ENCODE peak calls at places on chromosome 20, in ten cellular contexts. W, X, F, R, B, D, N, O, Z and G are unnamed samples.

GRCh38 chr20:20228351-20228750 is 139.6 kb upstream of the INSM1 start:
- DNase-seq in W (no peak), X (no peak), F (no peak), R (no peak), B (no peak), D (no peak), N (no peak), O (no peak), Z (no peak), G (no peak)

GRCh38 chr20:34055290-34055689 is 56.8 kb downstream of the EIF2S2 start:
- DNase-seq in W (no peak), X (no peak), F (no peak), R (peak), B (no peak), D (no peak), N (no peak), O (no peak), Z (no peak), G (no peak)

GRCh38 chr20:58209652-58210397 is 18.6 kb downstream of the ANKRD60 start:
- DNase-seq in W (peak), X (peak), F (peak), R (peak), B (peak), D (peak), N (peak), O (peak), Z (peak), G (peak)

GRCh38 chr20:60249436-60249835 is 291.2 kb downstream of the CDH26 start:
- DNase-seq in W (no peak), X (peak), F (no peak), R (peak), B (no peak), D (peak), N (no peak), O (peak), Z (no peak), G (peak)

GRCh38 chr20:47741669-47742345 is 43.5 kb downstream of the SULF2 start:
- DNase-seq in W (peak), X (no peak), F (no peak), R (no peak), B (no peak), D (no peak), N (no peak), O (no peak), Z (peak), G (no peak)

GRCh38 chr20:57230247-57230646 is 36.2 kb downstream of the BMP7 start:
- DNase-seq in W (no peak), X (no peak), F (no peak), R (no peak), B (no peak), D (no peak), N (no peak), O (no peak), Z (no peak), G (no peak)

GRCh38 chr20:55205684-55206083 is 730.3 kb downstream of the DOK5 start:
- DNase-seq in W (no peak), X (no peak), F (no peak), R (no peak), B (no peak), D (no peak), N (no peak), O (peak), Z (no peak), G (no peak)

GRCh38 chr20:237918-238317 is 10.9 kb downstream of the DEFB129 start:
- DNase-seq in W (no peak), X (no peak), F (no peak), R (no peak), B (no peak), D (no peak), N (no peak), O (no peak), Z (no peak), G (no peak)

GRCh38 chr20:17295991-17296390 is 69.2 kb downstream of the PCSK2 start:
- DNase-seq in W (no peak), X (no peak), F (no peak), R (no peak), B (no peak), D (no peak), N (no peak), O (no peak), Z (peak), G (no peak)

GRCh38 chr20:5056801-5057599 is 55.7 kb upstream of the SLC23A2 start:
- DNase-seq in W (no peak), X (peak), F (peak), R (peak), B (no peak), D (peak), N (no peak), O (peak), Z (peak), G (no peak)

GRCh38 chr20:49510562-49511117 is 28.2 kb upstream of the KCNB1 start:
- DNase-seq in W (no peak), X (peak), F (no peak), R (peak), B (peak), D (peak), N (no peak), O (no peak), Z (no peak), G (peak)

GRCh38 chr20:57938158-57939108 is 228.6 kb upstream of the PMEPA1 start:
- DNase-seq in W (no peak), X (no peak), F (no peak), R (peak), B (no peak), D (no peak), N (no peak), O (no peak), Z (peak), G (no peak)

GRCh38 chr20:22802296-22802695 is 217.9 kb upstream of the FOXA2 start:
- DNase-seq in W (no peak), X (no peak), F (no peak), R (no peak), B (no peak), D (no peak), N (no peak), O (peak), Z (peak), G (no peak)

GRCh38 chr20:1894471-1894950 is 696 bp upstream of the SIRPA start:
- DNase-seq in W (no peak), X (no peak), F (peak), R (peak), B (peak), D (peak), N (no peak), O (no peak), Z (peak), G (no peak)

GRCh38 chr20:34201531-34201930 is 39.7 kb upstream of the ASIP start:
- DNase-seq in W (no peak), X (no peak), F (no peak), R (no peak), B (no peak), D (no peak), N (no peak), O (no peak), Z (peak), G (no peak)

GRCh38 chr20:36585410-36586125 is 12.2 kb downstream of the TGIF2 start:
- DNase-seq in W (no peak), X (peak), F (peak), R (peak), B (no peak), D (no peak), N (no peak), O (peak), Z (peak), G (peak)

GRCh38 chr20:50267041-50267865 is 76.6 kb downstream of the CEBPB start:
- DNase-seq in W (no peak), X (peak), F (peak), R (peak), B (no peak), D (no peak), N (no peak), O (peak), Z (peak), G (no peak)

GRCh38 chr20:62370115-62370806 is 3.1 kb upstream of the LAMA5 start:
- DNase-seq in W (no peak), X (peak), F (no peak), R (peak), B (no peak), D (peak), N (no peak), O (no peak), Z (no peak), G (peak)

GRCh38 chr20:63697868-63698545 is 1.6 kb downstream of the TNFRSF6B start:
- DNase-seq in W (no peak), X (no peak), F (no peak), R (no peak), B (no peak), D (no peak), N (no peak), O (no peak), Z (no peak), G (no peak)

GRCh38 chr20:62860924-62861691 is 514 bp downstream of the TCFL5 start:
- DNase-seq in W (no peak), X (peak), F (no peak), R (no peak), B (no peak), D (no peak), N (no peak), O (no peak), Z (peak), G (no peak)

GRCh38 chr20:63957004-63957689 is 931 bp upstream of the UCKL1 start:
- DNase-seq in W (peak), X (peak), F (peak), R (peak), B (peak), D (peak), N (no peak), O (peak), Z (peak), G (no peak)

GRCh38 chr20:47113362-47114118 is 218.9 kb downstream of the EYA2 start:
- DNase-seq in W (no peak), X (peak), F (no peak), R (no peak), B (no peak), D (no peak), N (no peak), O (no peak), Z (no peak), G (no peak)

GRCh38 chr20:145877-146276 is 3.5 kb downstream of the DEFB126 start:
- DNase-seq in W (no peak), X (no peak), F (no peak), R (no peak), B (no peak), D (no peak), N (no peak), O (no peak), Z (no peak), G (no peak)

GRCh38 chr20:63035284-63036185 is 28.8 kb upstream of the BHLHE23 start:
- DNase-seq in W (no peak), X (no peak), F (peak), R (no peak), B (no peak), D (no peak), N (no peak), O (no peak), Z (no peak), G (no peak)

GRCh38 chr20:36344517-36345132 is 38.5 kb downstream of the DLGAP4 start:
- DNase-seq in W (no peak), X (peak), F (peak), R (peak), B (no peak), D (peak), N (no peak), O (peak), Z (no peak), G (peak)

GRCh38 chr20:40255368-40255767 is 433.7 kb downstream of the MAFB start:
- DNase-seq in W (no peak), X (no peak), F (no peak), R (peak), B (no peak), D (no peak), N (no peak), O (no peak), Z (no peak), G (no peak)

GRCh38 chr20:18164356-18164755 is 26.7 kb downstream of the KAT14 start:
- DNase-seq in W (no peak), X (peak), F (no peak), R (no peak), B (no peak), D (no peak), N (no peak), O (peak), Z (no peak), G (no peak)

GRCh38 chr20:57223648-57224489 is 42.6 kb downstream of the BMP7 start:
- DNase-seq in W (no peak), X (peak), F (no peak), R (peak), B (no peak), D (no peak), N (no peak), O (no peak), Z (no peak), G (no peak)

GRCh38 chr20:63708301-63709148 is 686 bp downstream of the ZGPAT start:
- DNase-seq in W (no peak), X (peak), F (no peak), R (no peak), B (no peak), D (peak), N (no peak), O (no peak), Z (peak), G (no peak)

GRCh38 chr20:38131588-38132121 is 33.4 kb downstream of the TGM2 start:
- DNase-seq in W (no peak), X (peak), F (no peak), R (no peak), B (no peak), D (no peak), N (no peak), O (no peak), Z (peak), G (no peak)

GRCh38 chr20:46368902-46369268 is 37.5 kb downstream of the ELMO2 start:
- DNase-seq in W (no peak), X (peak), F (no peak), R (no peak), B (no peak), D (no peak), N (no peak), O (no peak), Z (no peak), G (no peak)

GRCh38 chr20:61801065-61801360 is 264.7 kb downstream of the TAF4 start:
- DNase-seq in W (no peak), X (no peak), F (no peak), R (no peak), B (no peak), D (no peak), N (no peak), O (no peak), Z (no peak), G (no peak)

GRCh38 chr20:39264506-39265172 is 302.5 kb downstream of the DHX35 start:
- DNase-seq in W (peak), X (peak), F (peak), R (peak), B (peak), D (peak), N (peak), O (peak), Z (peak), G (peak)